ENCODE peak calls at places on chromosomes 5 and 9, in five cellular contexts. Q is Panc1, H is SK-N-SH, C is HCT116, S is stomach. M is an unnamed sample.

GRCh38 chr5:32538031-32538547 is 47.3 kb upstream of the SUB1 start:
- DNase-seq in Q (no peak), C (no peak), S (peak; percentile 29), H (no peak), M (peak; percentile 78)

GRCh38 chr9:93575706-93576295 is 583 bp upstream of the PHF2 start:
- DNase-seq in H (peak; percentile 75), Q (no peak), S (peak; percentile 46), C (no peak), M (peak; percentile 89)

GRCh38 chr5:175867587-175868347 is 3.6 kb upstream of the CPLX2 start:
- DNase-seq in H (peak; percentile 85), C (peak; percentile 48), S (no peak), Q (no peak), M (no peak)

GRCh38 chr9:134491436-134491835 is 150.2 kb upstream of the COL5A1 start:
- DNase-seq in H (no peak), C (no peak), Q (no peak), S (no peak), M (peak; percentile 36)

GRCh38 chr5:77155179-77155839 is 55.2 kb upstream of the PDE8B start:
- DNase-seq in S (no peak), Q (no peak), H (no peak), C (no peak), M (no peak)

GRCh38 chr5:137666109-137666850 is 69.6 kb downstream of the KLHL3 start:
- DNase-seq in C (no peak), Q (no peak), H (no peak), S (peak; percentile 35), M (no peak)

GRCh38 chr5:136043551-136043950 is 14.8 kb downstream of the TGFBI start:
- DNase-seq in Q (no peak), S (no peak), H (no peak), C (no peak), M (no peak)

GRCh38 chr5:96780626-96781025 is 27.1 kb downstream of the ERAP1 start:
- DNase-seq in Q (no peak), C (no peak), H (no peak), S (no peak), M (no peak)

GRCh38 chr5:180603076-180603591 is 11.8 kb upstream of the SCGB3A1 start:
- DNase-seq in S (no peak), Q (no peak), C (no peak), H (no peak), M (peak; percentile 69)

GRCh38 chr9:98410185-98410697 is 154.8 kb upstream of the TBC1D2 start:
- DNase-seq in H (peak; percentile 68), S (no peak), Q (no peak), C (no peak), M (no peak)

GRCh38 chr9:132166599-132166998 is 4.7 kb downstream of the NTNG2 start:
- DNase-seq in C (no peak), H (peak; percentile 58), Q (no peak), S (no peak), M (no peak)

GRCh38 chr9:37036237-37037136 is 2.4 kb upstream of the PAX5 start:
- DNase-seq in C (no peak), Q (no peak), H (peak; percentile 72), S (peak; percentile 58), M (peak; percentile 91)

DNA sequence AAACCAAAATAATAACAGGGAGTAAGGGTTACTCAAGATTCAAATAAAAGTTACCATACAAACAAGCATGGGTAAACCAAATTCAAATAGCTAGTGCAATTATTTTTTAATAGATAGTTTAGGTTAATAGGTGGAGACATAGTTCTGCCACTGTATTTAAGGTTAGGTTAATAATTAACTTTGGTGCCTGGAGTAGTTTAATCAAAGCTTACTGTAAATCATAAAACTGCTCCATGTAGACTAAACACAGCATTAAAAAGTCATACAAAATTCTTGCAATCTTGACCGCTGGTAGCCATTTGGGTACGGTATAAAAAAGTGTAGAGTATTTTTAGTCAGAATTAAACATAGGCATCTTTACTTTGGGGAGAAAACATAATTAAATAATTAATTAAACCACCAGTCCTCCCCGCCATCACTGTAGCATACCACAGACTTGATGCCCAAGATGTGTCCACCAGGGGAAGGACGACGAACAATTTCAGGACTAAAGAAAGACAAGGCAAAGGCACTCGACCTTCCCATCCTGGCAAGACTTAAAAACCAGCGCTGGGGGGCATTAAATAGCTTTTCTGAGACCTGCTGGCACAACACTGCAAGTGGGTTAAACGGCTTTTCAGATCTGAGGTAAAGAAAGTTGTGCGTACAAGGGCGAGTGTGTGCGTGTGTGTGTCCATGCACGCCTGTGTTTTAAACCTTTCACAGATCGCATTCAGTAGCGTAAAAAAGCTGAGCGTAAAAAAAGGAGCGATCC is 2.9 kb downstream of the SEMA6A start:
- DNase-seq in C (no peak), H (peak; percentile 25), S (no peak), Q (no peak), M (no peak)
- TF ChIP-seq CTCF in C (no peak), H (no peak), S (no peak), Q (peak; percentile 10), M (no peak)

GRCh38 chr5:93596676-93597441 is 13.8 kb downstream of the NR2F1 start:
- DNase-seq in H (peak; percentile 20), C (peak; percentile 51), S (peak; percentile 43), Q (no peak), M (peak; percentile 74)
- H3K4me3 ChIP-seq in H (no peak overlapping the region), C (no peak overlapping the region), S (peak overlapping the region; percentile 16), Q (no peak overlapping the region), M (no peak overlapping the region)

GRCh38 chr5:173293817-173294672 is 34.2 kb downstream of the STC2 start:
- DNase-seq in C (peak; percentile 56), Q (no peak), H (peak; percentile 76), S (peak; percentile 74), M (peak; percentile 86)
- TF ChIP-seq POLR2AphosphoS5 in C (no peak), Q (no peak), H (no peak), S (no peak), M (no peak)

GRCh38 chr9:108934323-108934885 is at the start of gene ABITRAM:
- DNase-seq in Q (peak; percentile 28), H (peak; percentile 96), S (peak; percentile 75), C (peak; percentile 57), M (peak; percentile 96)

GRCh38 chr9:108937561-108938305 is 3.5 kb downstream of the ABITRAM start:
- DNase-seq in C (no peak), H (no peak), Q (no peak), S (no peak), M (no peak)

GRCh38 chr9:108933231-108933630 is 693 bp downstream of the ELP1 start:
- DNase-seq in C (no peak), Q (no peak), S (no peak), H (no peak), M (no peak)

GRCh38 chr9:108928386-108928785 is 5.5 kb downstream of the ELP1 start:
- DNase-seq in H (no peak), C (no peak), Q (no peak), S (no peak), M (no peak)

DNA sequence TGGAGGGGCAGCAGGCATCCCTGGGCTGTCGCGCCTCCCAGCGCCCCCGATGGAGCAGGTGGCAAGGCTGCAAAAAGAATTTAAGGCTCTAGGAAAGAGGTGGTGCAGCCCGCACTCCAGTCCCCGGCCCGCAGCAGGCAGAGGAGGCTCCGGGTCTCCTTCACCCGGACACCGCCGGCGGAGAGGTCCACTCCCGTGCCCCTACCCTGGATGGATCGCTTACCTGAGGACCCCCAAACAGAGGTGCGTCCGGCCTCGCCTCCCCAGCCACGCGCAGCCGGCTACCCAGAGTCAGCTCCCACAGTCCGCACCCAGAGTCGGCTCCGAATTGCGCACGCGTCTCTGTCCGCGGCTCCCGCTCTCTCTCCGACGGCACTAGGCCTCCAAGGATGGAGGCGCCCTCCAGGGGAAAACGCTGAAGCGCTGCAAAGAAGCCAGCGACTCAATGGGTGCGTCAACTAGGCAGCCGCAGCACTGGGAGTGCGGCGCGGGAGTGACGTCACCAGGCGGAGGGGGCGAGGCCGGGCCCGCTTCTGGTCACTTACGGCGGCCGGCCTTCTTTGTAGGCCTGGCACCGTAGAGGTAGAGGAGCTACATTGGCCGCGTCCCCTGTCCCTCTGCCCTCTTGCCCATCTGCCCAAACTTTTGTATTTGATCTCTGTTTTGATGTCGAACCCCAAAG is at the start of gene ELP1:
- DNase-seq in H (peak; percentile 94), C (peak; percentile 86), S (peak; percentile 92), Q (peak; percentile 22), M (peak; percentile 98)
- TF ChIP-seq CTCF in H (peak; percentile 40), C (no peak), S (no peak), Q (peak; percentile 20), M (no peak)

DNA sequence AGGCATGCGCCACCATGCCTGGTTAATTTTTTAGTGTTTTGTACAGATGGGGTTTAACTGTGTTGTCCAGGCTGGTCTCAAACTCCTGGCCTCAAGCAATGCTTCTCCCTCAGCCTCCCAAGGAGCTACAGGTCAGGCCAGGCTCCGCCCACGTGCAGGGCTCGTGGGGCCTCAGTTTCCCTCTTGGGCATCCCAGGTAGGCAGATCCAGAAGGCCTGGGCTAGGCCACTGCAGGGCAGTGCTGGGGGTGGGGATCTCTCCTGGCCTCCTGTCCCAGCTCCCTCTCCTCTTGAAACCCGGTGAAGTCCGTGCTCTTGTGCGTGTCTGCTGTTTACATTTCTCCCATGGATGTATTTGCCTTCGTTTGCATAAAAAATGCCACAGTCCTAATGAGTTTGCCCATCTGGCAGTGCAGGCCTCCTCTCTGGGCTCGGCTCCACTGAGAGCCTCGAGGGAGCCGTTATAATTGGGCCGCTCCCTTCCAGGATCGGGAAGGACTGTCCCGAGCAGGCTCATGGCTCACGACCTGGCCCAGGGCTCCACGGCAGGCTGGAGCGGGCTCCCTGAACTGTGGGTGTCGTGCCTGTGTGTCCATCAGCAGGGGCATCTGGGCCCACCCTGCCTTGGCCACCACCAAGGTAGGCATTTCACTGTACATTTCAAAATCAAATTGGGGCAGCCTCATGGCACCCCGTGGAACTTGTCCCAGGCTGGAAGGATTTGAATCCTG is 52.6 kb upstream of the RUFY1 start:
- DNase-seq in S (no peak), C (no peak), H (no peak), Q (no peak), M (no peak)
- H3K4me3 ChIP-seq in S (no peak overlapping the region), C (no peak overlapping the region), H (no peak overlapping the region), Q (no peak overlapping the region), M (no peak overlapping the region)

DNA sequence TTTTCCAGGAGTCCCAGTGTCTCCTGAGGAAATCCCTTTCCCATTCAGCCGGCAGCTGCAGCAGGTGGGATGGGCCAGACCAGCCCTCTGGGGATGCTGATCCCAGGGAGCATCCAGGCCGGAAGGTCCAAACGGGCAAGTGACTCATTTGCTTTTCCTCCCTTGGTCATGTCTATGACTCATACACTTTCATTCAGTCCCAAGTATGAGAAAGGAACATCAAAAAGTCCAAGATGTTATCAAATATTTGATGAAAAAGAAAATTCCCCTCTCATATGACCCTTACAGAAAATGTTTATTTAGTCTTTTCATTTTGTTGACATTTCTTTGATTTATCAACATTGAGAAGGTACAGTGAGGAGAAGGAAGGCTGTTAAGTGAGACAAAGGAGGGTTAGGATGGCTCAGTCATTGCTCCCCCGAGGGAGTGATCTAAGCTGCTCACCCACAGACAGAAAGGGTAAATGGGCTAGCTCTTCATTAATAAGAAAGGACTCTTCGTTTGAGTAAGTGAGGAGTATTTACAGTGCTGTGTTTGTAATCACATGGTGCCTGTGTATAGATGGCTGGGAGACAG is 117.6 kb upstream of the ANKRD55 start:
- DNase-seq in H (no peak), S (no peak), Q (peak; percentile 74), C (peak; percentile 80), M (no peak)
- TF ChIP-seq POLR2AphosphoS5 in H (no peak), S (no peak), Q (no peak), C (no peak), M (no peak)

GRCh38 chr5:168472329-168472728 is 13.9 kb upstream of the RARS1 start:
- DNase-seq in H (no peak), C (no peak), Q (no peak), S (no peak), M (no peak)
- TF ChIP-seq CTCF in H (peak; percentile 59), C (no peak), Q (no peak), S (no peak), M (no peak)

GRCh38 chr5:53418409-53418808 is 62.0 kb upstream of the FST start:
- DNase-seq in S (no peak), Q (no peak), C (no peak), H (no peak), M (no peak)
- H3K4me3 ChIP-seq in S (no peak overlapping the region), Q (no peak overlapping the region), C (no peak overlapping the region), H (no peak overlapping the region), M (no peak overlapping the region)